ENCODE peak calls at places on chromosomes 2 and 18, in nine cellular contexts. A is endodermal cell, U is WERI-Rb-1, B is IMR-90, D is A549, Y is ovary, M is upper lobe of right lung, H is lower lobe of right lung, V is GM23338. S is an unnamed sample.

GRCh38 chr2:178282075-178282474 is 87.8 kb downstream of the OSBPL6 start:
- DNase-seq in H (no peak), Y (no peak), A (no peak), B (peak; percentile 84), M (no peak), U (no peak), V (peak; percentile 71), D (peak; percentile 6), S (no peak)

GRCh38 chr2:32135409-32135808 is 30.3 kb upstream of the SLC30A6 start:
- DNase-seq in Y (no peak), A (no peak), D (peak; percentile 94), V (peak; percentile 65), U (no peak), H (no peak), M (peak; percentile 33), B (peak; percentile 80), S (no peak)

GRCh38 chr2:100283724-100284501 is 38.4 kb downstream of the LONRF2 start:
- DNase-seq in A (no peak), Y (no peak), V (no peak), H (no peak), D (no peak), M (no peak), B (no peak), U (no peak), S (no peak)

GRCh38 chr2:18506883-18507519 is 53.5 kb downstream of the RDH14 start:
- DNase-seq in U (no peak), D (no peak), B (no peak), A (no peak), H (no peak), M (no peak), Y (no peak), V (no peak), S (no peak)

GRCh38 chr2:62042944-62043343 is 137.5 kb downstream of the COMMD1 start:
- DNase-seq in H (no peak), V (no peak), D (no peak), Y (no peak), B (peak; percentile 23), U (no peak), A (no peak), M (no peak), S (no peak)

GRCh38 chr2:226478121-226478809 is 321.4 kb downstream of the IRS1 start:
- DNase-seq in V (peak; percentile 72), B (peak; percentile 96), Y (peak; percentile 70), H (no peak), M (no peak), A (peak; percentile 61), U (no peak), D (peak; percentile 51), S (peak; percentile 79)

GRCh38 chr2:146523218-146523617 is 1321.6 kb upstream of the ACVR2A start:
- DNase-seq in V (peak; percentile 18), H (no peak), M (no peak), Y (no peak), A (no peak), B (peak; percentile 9), U (no peak), D (no peak), S (no peak)

GRCh38 chr18:77058186-77058847 is 74.3 kb downstream of the MBP start:
- DNase-seq in V (no peak), H (no peak), A (no peak), U (no peak), Y (peak; percentile 22), D (no peak), M (no peak), B (no peak), S (no peak)

GRCh38 chr2:70133521-70134348 is 46.5 kb downstream of the PCBP1 start:
- DNase-seq in D (no peak), B (no peak), V (no peak), H (peak; percentile 9), U (no peak), A (no peak), M (no peak), Y (no peak), S (no peak)

GRCh38 chr18:79962835-79963657 is 1.4 kb upstream of the HSBP1L1 start:
- DNase-seq in A (no peak), D (no peak), V (no peak), B (no peak), M (no peak), U (no peak), Y (no peak), H (no peak), S (no peak)

GRCh38 chr2:54531558-54531957 is 75.4 kb downstream of the SPTBN1 start:
- DNase-seq in B (peak; percentile 86), V (no peak), M (no peak), H (no peak), A (no peak), U (no peak), Y (no peak), D (peak; percentile 70), S (no peak)

GRCh38 chr2:72887032-72887835 is at the start of gene SPR:
- DNase-seq in H (peak; percentile 88), U (peak; percentile 92), A (peak; percentile 90), Y (peak; percentile 62), D (peak; percentile 84), V (peak; percentile 73), B (peak; percentile 40), M (peak; percentile 92), S (peak; percentile 82)

GRCh38 chr2:72888438-72889202 is 1.4 kb downstream of the SPR start:
- DNase-seq in D (no peak), B (no peak), Y (no peak), H (no peak), M (no peak), A (no peak), V (no peak), U (no peak), S (no peak)

GRCh38 chr2:72889991-72890390 is 2.8 kb downstream of the SPR start:
- DNase-seq in A (no peak), D (no peak), Y (no peak), M (no peak), H (no peak), U (no peak), V (no peak), B (no peak), S (no peak)

GRCh38 chr2:72886505-72887031 is 640 bp upstream of the SPR start:
- DNase-seq in V (no peak), D (no peak), H (no peak), U (no peak), Y (no peak), A (no peak), M (no peak), B (no peak), S (no peak)

DNA sequence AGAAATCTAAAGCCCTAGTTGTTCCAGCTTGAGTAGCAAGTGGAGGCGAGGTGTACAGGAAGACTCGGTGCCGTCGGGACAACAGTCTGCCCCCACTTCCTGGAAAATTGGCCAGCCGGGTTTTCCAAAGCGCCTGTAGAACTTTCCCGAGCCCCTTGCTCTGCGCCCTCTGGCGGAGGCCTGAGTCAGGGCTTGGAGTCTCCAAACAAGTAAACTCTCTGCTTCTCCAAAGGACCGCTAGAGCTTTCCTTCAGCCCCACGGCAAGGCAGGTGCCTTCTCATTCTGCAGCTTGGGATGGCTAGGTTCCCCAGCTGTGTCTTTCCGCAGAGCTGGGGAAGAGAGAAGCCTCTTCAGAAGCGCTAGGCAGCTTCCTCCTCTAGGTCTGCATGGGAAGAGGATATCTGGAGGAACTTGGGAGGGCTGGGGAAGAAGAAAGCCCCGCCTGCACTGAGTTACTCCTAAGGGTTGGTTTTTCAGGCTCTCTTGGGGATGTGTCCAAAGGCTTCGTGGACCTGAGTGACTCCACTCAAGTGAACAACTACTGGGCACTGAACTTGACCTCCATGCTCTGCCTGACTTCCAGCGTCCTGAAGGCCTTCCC is 729 bp downstream of the SPR start:
- DNase-seq in V (peak; percentile 98), D (peak; percentile 85), A (peak; percentile 97), U (peak; percentile 97), M (peak; percentile 94), B (peak; percentile 84), Y (peak; percentile 87), H (peak; percentile 91), S (peak; percentile 94)
- TF ChIP-seq CTCF in V (peak; percentile 86), D (peak; percentile 96), A (peak; percentile 97), U (peak; percentile 99), M (peak; percentile 93), B (peak; percentile 96), Y (peak; percentile 80), H (peak; percentile 93), S (peak; percentile 93)

DNA sequence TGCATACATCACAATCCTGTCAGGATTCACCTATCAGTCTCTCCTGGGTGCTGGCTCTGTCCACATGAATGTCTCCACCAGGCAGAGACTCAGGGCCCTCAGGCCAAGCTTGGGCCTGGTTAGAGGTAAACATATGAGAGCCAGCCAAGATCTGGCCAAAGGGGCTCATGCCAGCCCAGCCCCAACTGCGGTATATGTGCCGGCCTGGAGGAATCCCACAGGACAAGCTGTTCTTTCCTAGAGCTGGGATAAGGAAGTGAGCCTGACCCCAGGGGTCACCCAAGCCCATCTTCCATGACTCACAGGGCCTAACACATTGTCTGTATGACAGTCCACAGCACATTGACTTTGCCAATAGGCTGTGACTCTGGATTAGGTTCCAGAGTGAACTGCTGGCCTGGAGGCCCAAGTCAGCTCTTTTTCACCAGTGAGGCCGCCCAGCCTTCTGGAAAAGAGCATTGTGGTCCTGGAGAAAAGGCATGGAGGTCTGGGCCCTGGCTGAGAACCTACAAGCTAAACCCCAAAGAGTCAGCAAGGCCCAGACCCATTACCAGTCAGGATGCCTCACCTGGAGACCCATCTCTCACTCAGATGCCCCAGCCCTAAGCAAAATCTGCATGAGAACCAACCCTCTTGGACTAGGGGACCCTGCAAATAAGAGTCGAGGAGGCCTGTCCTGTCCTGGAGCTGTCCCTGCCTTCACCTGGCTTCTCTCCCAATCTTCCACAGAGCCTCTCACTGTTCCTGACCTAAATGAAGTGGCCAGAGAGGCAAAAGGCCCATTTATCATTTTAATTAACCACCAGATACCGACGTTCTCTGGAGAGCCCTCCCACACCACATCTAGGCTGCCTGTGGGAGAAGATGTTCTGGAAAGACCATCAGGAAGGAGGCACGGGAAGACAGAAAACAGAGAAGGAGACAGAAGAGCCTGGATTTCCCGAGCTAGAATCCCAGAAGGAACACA is 120.9 kb upstream of the PKDCC start:
- DNase-seq in D (no peak), B (no peak), A (no peak), U (no peak), H (no peak), Y (peak; percentile 56), M (no peak), V (no peak), S (peak; percentile 71)
- H3K27ac ChIP-seq in D (peak overlapping the region; percentile 91), B (no peak overlapping the region), A (no peak overlapping the region), U (no peak overlapping the region), H (no peak overlapping the region), Y (peak overlapping the region; percentile 52), M (no peak overlapping the region), V (no peak overlapping the region), S (no peak overlapping the region)

GRCh38 chr18:9710037-9710436 is 1.9 kb downstream of the RAB31 start:
- DNase-seq in Y (no peak), M (no peak), A (no peak), U (no peak), H (no peak), D (no peak), B (no peak), V (no peak), S (no peak)
- H3K4me3 ChIP-seq in Y (peak overlapping the region; percentile 90), M (peak overlapping the region; percentile 86), A (no peak overlapping the region), U (no peak overlapping the region), H (peak overlapping the region; percentile 76), D (no peak overlapping the region), B (no peak overlapping the region), V (peak overlapping the region; percentile 93), S (peak overlapping the region; percentile 88)

DNA sequence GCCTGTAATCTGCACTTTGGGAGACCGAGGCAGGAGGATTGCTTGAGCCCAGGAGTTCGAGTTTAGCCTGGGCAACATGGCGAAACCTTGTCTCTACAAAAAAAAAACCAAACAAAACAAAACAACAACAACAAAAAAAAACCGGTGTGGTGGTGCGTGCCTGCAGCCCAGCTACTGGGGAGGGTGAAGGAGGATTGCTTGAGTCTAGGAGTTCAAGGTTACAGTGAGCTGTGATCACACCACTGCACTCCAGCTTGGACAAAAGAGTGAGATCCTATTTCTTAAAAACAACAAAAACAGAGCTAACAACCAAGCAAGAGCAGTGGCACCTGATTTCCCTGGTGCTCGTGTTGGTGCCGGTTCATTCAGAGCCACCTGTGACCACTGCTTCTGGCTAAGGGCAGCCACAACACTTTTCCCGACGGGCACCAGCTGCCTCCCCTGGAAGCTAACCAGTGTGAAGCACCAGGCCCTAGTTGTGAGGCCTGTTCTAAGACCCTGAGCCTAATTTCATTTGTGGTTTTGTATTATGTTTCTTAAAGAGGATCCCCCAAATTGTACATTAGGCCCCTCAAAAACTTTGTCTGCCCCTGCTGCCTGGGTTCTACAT is 1.3 kb downstream of the AOX1 start:
- DNase-seq in B (no peak), A (no peak), V (no peak), U (no peak), M (no peak), H (no peak), Y (no peak), D (no peak), S (no peak)
- TF ChIP-seq CTCF in B (no peak), A (no peak), V (no peak), U (no peak), M (no peak), H (no peak), Y (no peak), D (no peak), S (no peak)